ENCODE peak calls at places on chromosomes 3 and 15, in four cellular contexts. J is WTC11, N is H1, T is K562. K is an unnamed sample.

GRCh38 chr3:185724761-185725160 is 100.1 kb downstream of the IGF2BP2 start:
- DNase-seq in J (peak; percentile 31), N (no peak), T (no peak), K (no peak)

GRCh38 chr3:142152349-142152748 is 3.0 kb upstream of the TFDP2 start:
- DNase-seq in J (peak; percentile 38), N (no peak), T (no peak), K (peak; percentile 20)

GRCh38 chr15:41620536-41621199 is 39.5 kb upstream of the MGA start:
- DNase-seq in J (no peak), N (no peak), T (no peak), K (peak; percentile 18)

GRCh38 chr3:10783360-10784346 is 32.4 kb upstream of the SLC6A11 start:
- DNase-seq in J (peak; percentile 38), N (peak; percentile 66), T (peak; percentile 60), K (peak; percentile 42)

GRCh38 chr15:55742498-55742926 is 440 bp downstream of the PRTG start:
- DNase-seq in J (no peak), N (no peak), T (peak; percentile 6), K (no peak)

GRCh38 chr15:41494922-41495735 is 1.5 kb downstream of the ITPKA start:
- DNase-seq in J (peak; percentile 54), N (peak; percentile 83), T (peak; percentile 70), K (no peak)

GRCh38 chr3:152554980-152555379 is 280.0 kb upstream of the P2RY1 start:
- DNase-seq in J (no peak), N (no peak), T (no peak), K (no peak)

GRCh38 chr3:101854608-101855304 is 5.4 kb downstream of the NFKBIZ start:
- DNase-seq in J (no peak), N (no peak), T (no peak), K (no peak)

GRCh38 chr3:69972672-69973071 is 26.9 kb upstream of the SAMMSON start:
- DNase-seq in J (no peak), N (no peak), T (no peak), K (no peak)

GRCh38 chr3:167304077-167304476 is 76.0 kb downstream of the ZBBX start:
- DNase-seq in J (no peak), N (no peak), T (no peak), K (no peak)

GRCh38 chr3:157369712-157370447 is 66.8 kb upstream of the PTX3 start:
- DNase-seq in J (no peak), N (no peak), T (no peak), K (no peak)

GRCh38 chr3:152213086-152213674 is 55.5 kb upstream of the MBNL1 start:
- DNase-seq in J (no peak), N (no peak), T (no peak), K (no peak)

GRCh38 chr3:125317761-125318496 is 57.2 kb downstream of the ZNF148 start:
- DNase-seq in J (no peak), N (no peak), T (no peak), K (no peak)

GRCh38 chr3:174957581-174958001 is 98.5 kb downstream of the NAALADL2 start:
- DNase-seq in J (no peak), N (no peak), T (no peak), K (no peak)

GRCh38 chr3:14451844-14452533 is 49.6 kb downstream of the SLC6A6 start:
- DNase-seq in J (no peak), N (no peak), T (peak; percentile 24), K (no peak)
- TF ChIP-seq TEAD4 in J (no peak), N (no peak), T (no peak), K (no peak)

GRCh38 chr3:188827593-188827992 is 344.2 kb upstream of the TPRG1 start:
- DNase-seq in J (no peak), N (no peak), T (no peak), K (no peak)

GRCh38 chr3:188832961-188833615 is 338.7 kb upstream of the TPRG1 start:
- DNase-seq in J (no peak), N (no peak), T (no peak), K (no peak)

GRCh38 chr3:188829577-188829976 is 342.2 kb upstream of the TPRG1 start:
- DNase-seq in J (no peak), N (no peak), T (no peak), K (no peak)

GRCh38 chr3:188832146-188832545 is 339.6 kb upstream of the TPRG1 start:
- DNase-seq in J (no peak), N (no peak), T (no peak), K (no peak)

GRCh38 chr3:188830955-188831354 is 340.8 kb upstream of the TPRG1 start:
- DNase-seq in J (no peak), N (no peak), T (no peak), K (peak; percentile 8)
- TF ChIP-seq CTCF in J (no peak), N (peak; percentile 44), T (no peak), K (peak; percentile 49)

GRCh38 chr3:23324745-23325144 is 121.6 kb downstream of the UBE2E2 start:
- DNase-seq in J (no peak), N (no peak), T (no peak), K (no peak)
- TF ChIP-seq TEAD4 in J (no peak), N (no peak), T (no peak), K (no peak)

GRCh38 chr3:111336511-111336910 is 205.5 kb upstream of the CD96 start:
- DNase-seq in J (no peak), N (no peak), T (no peak), K (peak; percentile 20)

GRCh38 chr3:111339017-111339416 is 203.0 kb upstream of the CD96 start:
- DNase-seq in J (no peak), N (no peak), T (no peak), K (no peak)

GRCh38 chr3:111335512-111335911 is 206.5 kb upstream of the CD96 start:
- DNase-seq in J (no peak), N (no peak), T (no peak), K (no peak)

GRCh38 chr3:111333642-111334041 is 208.4 kb upstream of the CD96 start:
- DNase-seq in J (no peak), N (no peak), T (no peak), K (no peak)

DNA sequence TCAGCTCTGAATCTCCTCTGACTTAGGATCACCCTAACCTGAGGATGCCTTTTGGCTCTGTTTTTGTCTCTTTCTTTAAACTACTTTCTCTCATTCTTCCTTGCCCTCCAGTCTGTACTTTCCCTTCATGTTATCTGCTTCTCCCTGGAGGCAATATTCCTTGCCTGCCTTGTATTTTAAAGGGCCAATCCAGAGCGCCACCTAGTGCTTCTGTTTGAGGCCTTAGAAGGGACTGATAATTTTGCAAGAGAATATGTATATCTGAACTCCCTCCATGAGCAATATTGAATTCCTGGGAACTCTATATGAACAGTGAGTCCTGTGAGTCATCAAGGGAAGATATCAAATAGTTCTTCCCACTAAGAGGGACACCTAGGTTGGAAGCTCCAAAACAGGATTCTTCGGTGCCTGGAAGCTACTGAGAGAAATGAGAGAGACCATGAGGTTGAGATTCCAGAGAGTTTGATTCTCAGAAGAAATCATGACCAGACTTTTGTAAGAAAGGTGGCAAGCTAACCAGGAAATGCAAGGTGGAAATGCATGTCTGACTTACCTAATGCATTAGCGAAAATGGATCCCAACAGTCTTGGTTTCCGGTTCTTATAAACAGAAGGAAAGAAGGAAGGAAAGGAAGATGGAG is 203.8 kb upstream of the CD96 start:
- DNase-seq in J (peak; percentile 62), N (peak; percentile 58), T (peak; percentile 26), K (peak; percentile 48)
- TF ChIP-seq CTCF in J (peak; percentile 50), N (peak; percentile 65), T (peak; percentile 14), K (peak; percentile 93)

GRCh38 chr15:38002883-38003477 is 68.5 kb downstream of the TMCO5A start:
- DNase-seq in J (peak; percentile 79), N (peak; percentile 66), T (peak; percentile 27), K (no peak)
- TF ChIP-seq TEAD4 in J (no peak), N (no peak), T (no peak), K (no peak)

GRCh38 chr15:74839526-74840395 is 3.2 kb downstream of the ULK3 start:
- DNase-seq in J (peak; percentile 56), N (no peak), T (peak; percentile 34), K (no peak)
- TF ChIP-seq CTCF in J (no peak), N (peak; percentile 28), T (peak; percentile 42), K (no peak)

DNA sequence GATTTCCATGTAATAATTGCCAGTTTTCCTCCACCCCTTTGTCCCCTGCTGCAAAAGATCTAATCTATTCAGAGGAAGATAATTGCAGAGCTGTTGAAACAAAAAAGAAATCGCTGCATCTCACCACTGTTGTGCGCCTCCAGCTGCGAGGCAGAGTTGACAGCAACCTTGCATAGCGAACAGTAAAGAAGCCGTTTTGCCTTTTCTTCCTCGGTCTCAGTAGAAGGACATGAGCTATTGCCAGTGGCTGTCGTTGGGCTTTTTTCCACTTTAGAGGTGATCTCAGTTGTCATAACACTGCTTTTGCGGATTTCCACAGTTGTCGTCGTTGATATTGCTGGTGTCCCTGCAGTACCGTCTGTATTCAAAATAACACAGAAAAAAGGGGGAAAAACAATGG is 314.2 kb downstream of the ZNF385D start:
- DNase-seq in J (no peak), N (no peak), T (no peak), K (no peak)
- TF ChIP-seq TEAD4 in J (no peak), N (no peak), T (no peak), K (no peak)

GRCh38 chr3:171862993-171863521 is 19.9 kb downstream of the TMEM212 start:
- DNase-seq in J (no peak), N (no peak), T (no peak), K (no peak)

GRCh38 chr3:171871392-171872274 is 28.5 kb downstream of the TMEM212 start:
- DNase-seq in J (no peak), N (no peak), T (peak; percentile 41), K (no peak)

GRCh38 chr3:171863920-171864319 is 20.8 kb downstream of the TMEM212 start:
- DNase-seq in J (no peak), N (no peak), T (no peak), K (no peak)

GRCh38 chr3:171865191-171865865 is 22.2 kb downstream of the TMEM212 start:
- DNase-seq in J (no peak), N (no peak), T (no peak), K (no peak)

GRCh38 chr3:171867976-171868375 is 24.8 kb downstream of the TMEM212 start:
- DNase-seq in J (no peak), N (no peak), T (peak; percentile 66), K (no peak)
- TF ChIP-seq CTCF in J (peak; percentile 58), N (peak; percentile 31), T (peak; percentile 66), K (peak; percentile 59)

DNA sequence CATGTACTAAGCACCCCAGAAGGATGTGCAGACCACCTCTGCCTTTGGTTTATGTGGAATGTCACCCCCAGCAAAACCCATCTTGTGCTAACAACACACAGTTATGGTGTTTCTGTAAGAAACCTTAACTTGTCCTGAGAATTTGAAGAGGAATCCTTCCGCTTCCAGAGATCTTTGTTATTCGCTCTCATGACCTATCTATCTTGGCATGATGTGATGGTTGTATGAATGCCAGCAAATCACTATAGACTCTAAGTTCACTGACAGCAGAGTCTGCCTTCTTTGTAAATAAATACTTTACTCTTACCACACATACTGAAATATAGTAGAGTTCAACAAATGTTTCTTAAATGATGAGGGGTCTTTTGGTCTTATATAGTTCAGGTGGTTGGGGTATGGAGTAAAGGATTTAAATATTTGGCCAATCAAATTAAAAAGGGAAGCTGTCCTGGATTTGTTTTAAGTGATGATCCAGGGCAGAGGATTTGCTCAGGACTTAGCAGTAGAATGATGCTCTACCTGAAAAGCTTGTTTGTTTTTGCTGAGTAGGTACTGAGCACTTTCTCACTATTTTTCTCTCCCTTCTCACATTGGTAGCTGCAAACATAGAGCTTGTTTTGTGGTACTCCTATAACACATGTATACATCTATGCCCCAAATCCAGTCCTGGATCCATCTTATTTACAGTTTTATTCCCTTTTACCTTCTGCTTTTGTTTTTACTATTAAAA is 27.9 kb upstream of the RTP1 start:
- DNase-seq in J (no peak), N (no peak), T (no peak), K (no peak)
- TF ChIP-seq TEAD4 in J (no peak), N (no peak), T (no peak), K (no peak)